ENCODE peak calls at places on chromosomes 1 and 21, in five cellular contexts. K, Z, M, W and T are unnamed samples.

GRCh38 chr1:210747112-210747511 is 386.8 kb downstream of the KCNH1 start:
- ATAC-seq in K (no peak), Z (no peak), M (no peak), W (no peak), T (no peak)

GRCh38 chr21:35309316-35309715 is 260.2 kb upstream of the RUNX1 start:
- ATAC-seq in K (no peak), Z (no peak), M (no peak), W (no peak), T (no peak)

GRCh38 chr1:52435650-52436049 is 31.2 kb downstream of the PRPF38A start:
- ATAC-seq in K (no peak), Z (peak), M (no peak), W (no peak), T (no peak)

GRCh38 chr21:41545500-41546359 is 37.8 kb upstream of the TMPRSS2 start:
- ATAC-seq in K (no peak), Z (no peak), M (peak), W (no peak), T (no peak)

GRCh38 chr1:232667094-232667780 is 37.3 kb upstream of the SIPA1L2 start:
- ATAC-seq in K (no peak), Z (no peak), M (no peak), W (no peak), T (no peak)

GRCh38 chr21:42770717-42771502 is 108.4 kb downstream of the WDR4 start:
- ATAC-seq in K (no peak), Z (no peak), M (no peak), W (no peak), T (no peak)

GRCh38 chr1:41599912-41600311 is 115.4 kb upstream of the EDN2 start:
- ATAC-seq in K (no peak), Z (peak), M (no peak), W (peak), T (no peak)

GRCh38 chr1:169653873-169654272 is 23.9 kb upstream of the SELP start:
- ATAC-seq in K (no peak), Z (no peak), M (no peak), W (no peak), T (no peak)

GRCh38 chr1:209659909-209660308 is 7.7 kb upstream of the LAMB3 start:
- ATAC-seq in K (peak), Z (no peak), M (peak), W (peak), T (no peak)

GRCh38 chr1:50266509-50266908 is 156.7 kb downstream of the DMRTA2 start:
- ATAC-seq in K (peak), Z (no peak), M (no peak), W (no peak), T (peak)

GRCh38 chr1:204959374-204959773 is 83.6 kb upstream of the CNTN2 start:
- ATAC-seq in K (no peak), Z (no peak), M (no peak), W (peak), T (no peak)

GRCh38 chr1:210653771-210654170 is 325.1 kb downstream of the HHAT start:
- ATAC-seq in K (peak), Z (peak), M (peak), W (no peak), T (peak)

GRCh38 chr1:36782085-36782484 is 252.2 kb downstream of the GRIK3 start:
- ATAC-seq in K (no peak), Z (no peak), M (no peak), W (no peak), T (no peak)

GRCh38 chr1:54305906-54306514 is 100.2 kb downstream of the SSBP3 start:
- ATAC-seq in K (no peak), Z (no peak), M (no peak), W (peak), T (no peak)

GRCh38 chr1:186904361-186904760 is 75.6 kb downstream of the PLA2G4A start:
- ATAC-seq in K (peak), Z (no peak), M (no peak), W (no peak), T (no peak)

GRCh38 chr1:178168535-178168934 is 74.6 kb downstream of the RASAL2 start:
- ATAC-seq in K (peak), Z (no peak), M (peak), W (no peak), T (no peak)

GRCh38 chr1:227010645-227011044 is 70.6 kb downstream of the COQ8A start:
- ATAC-seq in K (no peak), Z (no peak), M (no peak), W (no peak), T (no peak)

GRCh38 chr21:25169370-25169769 is 437.9 kb downstream of the MRPL39 start:
- ATAC-seq in K (no peak), Z (no peak), M (no peak), W (no peak), T (no peak)

GRCh38 chr1:214362188-214362882 is 81.4 kb downstream of the SMYD2 start:
- ATAC-seq in K (peak), Z (no peak), M (no peak), W (peak), T (no peak)

GRCh38 chr1:156706647-156707008 is 1.2 kb upstream of the CRABP2 start:
- ATAC-seq in K (peak), Z (peak), M (peak), W (peak), T (peak)

GRCh38 chr1:204445860-204446412 is 34.3 kb upstream of the PPP1R15B start:
- ATAC-seq in K (peak), Z (peak), M (peak), W (peak), T (no peak)

GRCh38 chr1:173478099-173478555 is 992 bp downstream of the PRDX6 start:
- ATAC-seq in K (peak), Z (peak), M (no peak), W (peak), T (peak)

GRCh38 chr1:4801192-4801924 is 146.9 kb downstream of the AJAP1 start:
- ATAC-seq in K (peak), Z (no peak), M (no peak), W (no peak), T (peak)

GRCh38 chr21:38249879-38250278 is 6.9 kb upstream of the KCNJ15 start:
- ATAC-seq in K (no peak), Z (no peak), M (no peak), W (no peak), T (no peak)

GRCh38 chr1:85998105-85998504 is 158.5 kb downstream of the COL24A1 start:
- ATAC-seq in K (no peak), Z (no peak), M (no peak), W (no peak), T (no peak)

GRCh38 chr21:38170283-38170682 is 86.5 kb upstream of the KCNJ15 start:
- ATAC-seq in K (peak), Z (no peak), M (peak), W (no peak), T (no peak)

GRCh38 chr1:203545032-203545816 is 51.3 kb downstream of the OPTC start:
- ATAC-seq in K (no peak), Z (no peak), M (no peak), W (no peak), T (no peak)

GRCh38 chr1:11316701-11317100 is 43.7 kb downstream of the UBIAD1 start:
- ATAC-seq in K (peak), Z (no peak), M (no peak), W (no peak), T (no peak)
- TF ChIP-seq POLR2AphosphoS5 in K (no peak), Z (no peak), M (no peak), W (no peak), T (no peak)

DNA sequence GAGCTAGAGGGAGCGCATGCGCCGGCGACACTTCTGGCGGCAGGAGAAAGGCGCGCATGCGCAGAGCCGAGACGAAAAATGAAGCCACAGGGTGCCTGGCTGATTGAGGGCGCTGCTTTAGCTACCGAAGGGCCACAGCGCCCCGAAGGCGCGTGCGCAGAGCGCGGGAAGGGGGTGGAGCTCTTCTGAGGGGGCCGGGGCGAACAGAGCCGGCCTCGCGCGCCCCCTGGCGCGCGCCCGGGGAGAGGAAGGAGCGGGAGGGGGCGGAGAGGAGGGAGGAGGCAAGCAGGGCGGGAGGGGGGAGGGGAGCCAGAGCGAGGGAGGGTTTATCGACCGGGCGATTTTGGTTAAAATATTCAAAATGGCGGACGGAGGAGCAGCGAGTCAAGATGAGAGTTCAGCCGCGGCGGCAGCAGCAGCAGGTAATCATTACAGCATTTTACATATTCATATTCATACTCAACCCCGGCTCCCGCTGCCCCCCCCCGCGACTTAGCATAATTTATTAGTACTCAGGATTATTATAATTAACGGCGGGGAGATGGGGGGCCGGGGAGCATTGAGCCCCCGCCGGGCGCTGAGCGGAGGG is at the start of gene POU2F1:
- ATAC-seq in K (peak), Z (peak), M (peak), W (peak), T (peak)
- TF ChIP-seq EP300 in K (no peak), Z (no peak), M (no peak), W (no peak), T (no peak)

GRCh38 chr21:15893902-15894301 is 164.1 kb downstream of the USP25 start:
- ATAC-seq in K (no peak), Z (peak), M (no peak), W (peak), T (no peak)

GRCh38 chr21:15896501-15896900 is 166.7 kb downstream of the USP25 start:
- ATAC-seq in K (no peak), Z (peak), M (peak), W (peak), T (no peak)

GRCh38 chr21:15895142-15896106 is 165.6 kb downstream of the USP25 start:
- ATAC-seq in K (no peak), Z (peak), M (no peak), W (no peak), T (no peak)

GRCh38 chr21:15894596-15894995 is 164.8 kb downstream of the USP25 start:
- ATAC-seq in K (peak), Z (no peak), M (no peak), W (no peak), T (no peak)
- TF ChIP-seq CTCF in K (no peak), Z (no peak), M (no peak), W (no peak), T (peak)

GRCh38 chr1:201881617-201882016 is 7.1 kb upstream of the SHISA4 start:
- ATAC-seq in K (no peak), Z (no peak), M (no peak), W (no peak), T (no peak)

GRCh38 chr1:201876148-201876547 is 12.6 kb upstream of the SHISA4 start:
- ATAC-seq in K (no peak), Z (peak), M (no peak), W (peak), T (no peak)

GRCh38 chr1:201880928-201881571 is 7.6 kb upstream of the SHISA4 start:
- ATAC-seq in K (no peak), Z (no peak), M (no peak), W (no peak), T (no peak)

GRCh38 chr1:201874672-201875071 is 14.0 kb upstream of the SHISA4 start:
- ATAC-seq in K (no peak), Z (no peak), M (no peak), W (no peak), T (no peak)

GRCh38 chr1:201877877-201878339 is 10.8 kb upstream of the SHISA4 start:
- ATAC-seq in K (peak), Z (peak), M (peak), W (peak), T (peak)
- TF ChIP-seq POLR2AphosphoS5 in K (no peak), Z (no peak), M (no peak), W (no peak), T (peak)

DNA sequence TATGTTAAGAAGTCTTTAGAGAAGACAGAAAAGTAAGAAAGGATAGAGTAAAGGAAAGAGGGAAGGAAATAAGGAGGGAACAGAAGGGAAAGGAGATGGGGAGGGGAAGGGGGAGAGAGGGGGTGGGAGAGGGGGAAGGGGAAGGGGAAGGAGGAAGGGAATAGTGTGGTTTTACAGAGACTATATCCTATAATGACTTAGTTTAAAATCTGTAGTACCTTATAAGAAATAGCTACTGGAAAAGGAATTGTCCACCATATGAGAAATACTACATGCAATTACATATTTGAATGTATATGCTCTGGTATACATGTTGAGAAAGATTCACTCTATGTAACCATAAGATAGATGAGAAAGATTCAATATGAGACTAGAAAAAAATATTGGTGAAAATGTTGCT is 1042.3 kb downstream of the BRINP3 start:
- ATAC-seq in K (no peak), Z (no peak), M (no peak), W (no peak), T (no peak)
- TF ChIP-seq EP300 in K (no peak), Z (no peak), M (no peak), W (no peak), T (no peak)

DNA sequence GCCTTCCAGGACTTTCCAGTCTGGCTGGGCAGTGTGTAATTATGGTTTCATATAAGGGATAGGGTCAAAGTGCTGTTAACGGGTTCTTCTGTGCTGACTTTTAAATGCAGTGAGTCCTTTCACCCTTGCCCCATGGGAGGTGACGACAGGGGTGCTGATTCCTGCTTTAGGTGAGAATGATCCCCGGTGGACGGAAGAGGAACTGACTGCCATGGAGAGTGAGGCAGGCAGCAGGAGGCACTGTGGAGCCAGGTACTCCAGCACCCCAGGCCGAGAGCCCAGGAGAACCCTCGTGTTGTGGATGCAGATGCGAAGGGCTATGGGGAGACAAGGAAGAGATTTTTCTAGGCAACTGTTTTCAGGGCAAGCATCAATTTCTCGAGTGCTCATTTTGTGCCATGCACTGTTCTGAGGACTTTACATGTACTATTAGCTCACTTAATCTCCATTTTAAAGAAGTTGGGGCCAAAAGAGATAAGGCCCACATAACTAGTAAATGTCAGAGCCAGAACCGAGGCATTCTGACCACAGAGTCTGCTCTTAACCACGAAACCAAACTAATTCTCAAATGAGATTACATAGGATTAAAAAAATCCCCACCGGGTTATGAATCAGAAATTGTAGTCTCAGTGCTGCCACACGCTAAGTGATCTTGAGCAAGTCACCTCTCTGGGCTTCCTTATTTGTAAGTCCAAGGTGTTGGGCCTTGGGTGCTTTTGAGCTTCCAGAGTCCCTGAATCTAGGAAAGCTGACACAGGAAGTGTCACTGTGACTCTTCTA is 28.2 kb downstream of the STPG1 start:
- ATAC-seq in K (no peak), Z (peak), M (peak), W (peak), T (no peak)
- TF ChIP-seq CTCF in K (peak), Z (peak), M (peak), W (peak), T (no peak)